ENCODE peak calls at places on chromosomes 6 and 20, in four cellular contexts. T is A549, U is HepG2, K is K562. F is an unnamed sample.

GRCh38 chr6:6317825-6318733 is 2.4 kb downstream of the F13A1 start:
- DNase-seq in T (no peak), U (no peak), K (no peak), F (no peak)

GRCh38 chr6:130603391-130603790 is 223.8 kb upstream of the SMLR1 start:
- DNase-seq in T (no peak), U (no peak), K (no peak), F (no peak)

GRCh38 chr6:74780831-74781230 is 425.0 kb downstream of the COL12A1 start:
- DNase-seq in T (no peak), U (no peak), K (no peak), F (peak)

GRCh38 chr6:139296927-139297326 is 5.1 kb upstream of the TXLNB start:
- DNase-seq in T (no peak), U (no peak), K (no peak), F (peak)

GRCh38 chr6:11732036-11732545 is 46.5 kb downstream of the ADTRP start:
- DNase-seq in T (no peak), U (no peak), K (no peak), F (peak)

GRCh38 chr20:49570828-49571552 is 3.1 kb upstream of the PTGIS start:
- DNase-seq in T (no peak), U (no peak), K (no peak), F (peak)

GRCh38 chr6:49787176-49787575 is at the start of gene PGK2:
- DNase-seq in T (peak), U (no peak), K (peak), F (no peak)

GRCh38 chr6:8859501-8859900 is 424.2 kb upstream of the SLC35B3 start:
- DNase-seq in T (no peak), U (no peak), K (no peak), F (no peak)

GRCh38 chr6:144338951-144339681 is 54.0 kb downstream of the UTRN start:
- DNase-seq in T (no peak), U (no peak), K (no peak), F (no peak)

GRCh38 chr6:167514524-167514923 is 189.6 kb downstream of the TTLL2 start:
- DNase-seq in T (no peak), U (no peak), K (no peak), F (no peak)

GRCh38 chr6:25366785-25367657 is 87.8 kb downstream of the CARMIL1 start:
- DNase-seq in T (no peak), U (no peak), K (no peak), F (no peak)

GRCh38 chr6:111759836-111760785 is 113.1 kb downstream of the FYN start:
- DNase-seq in T (no peak), U (no peak), K (no peak), F (peak)

GRCh38 chr20:54062812-54063280 is 7.5 kb downstream of the BCAS1 start:
- DNase-seq in T (peak), U (peak), K (peak), F (peak)

GRCh38 chr6:55886185-55886836 is 10.9 kb upstream of the BMP5 start:
- DNase-seq in T (no peak), U (peak), K (no peak), F (peak)
- TF ChIP-seq MAZ in T (no peak), U (no peak), K (no peak), F (no peak)

DNA sequence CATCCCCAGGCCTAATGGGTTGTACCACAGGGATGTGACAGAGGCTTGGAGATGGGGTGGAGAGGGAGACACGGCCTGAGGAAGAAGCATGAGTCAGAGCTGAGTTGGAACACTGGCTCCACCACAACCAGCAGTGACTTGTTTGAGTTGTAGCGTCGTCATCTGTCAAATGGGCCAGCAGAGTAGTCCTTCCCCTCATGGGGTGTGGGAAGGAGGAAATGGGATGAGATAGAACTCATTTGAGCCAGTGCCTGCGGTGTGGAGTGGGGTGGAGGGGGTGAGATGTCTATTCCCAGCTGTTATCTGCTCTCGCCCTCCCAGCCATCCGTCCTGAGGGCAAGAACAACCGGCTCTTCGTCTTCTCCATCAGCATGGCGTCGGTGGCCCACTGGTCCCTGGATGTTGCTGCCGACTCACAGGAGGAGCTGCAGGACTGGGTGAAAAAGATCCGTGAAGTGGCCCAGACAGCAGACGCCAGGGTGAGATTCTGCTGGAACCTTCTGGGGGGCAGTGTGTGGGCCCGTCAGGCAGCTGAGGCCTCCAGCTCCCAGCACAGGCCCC is 32.5 kb downstream of the PLCG1 start:
- DNase-seq in T (no peak), U (no peak), K (no peak), F (peak)
- TF ChIP-seq MAZ in T (no peak), U (no peak), K (no peak), F (no peak)

GRCh38 chr6:136251394-136251793 is 1.3 kb upstream of the MTFR2 start:
- DNase-seq in T (no peak), U (no peak), K (peak), F (no peak)

GRCh38 chr6:136250686-136251008 is 536 bp upstream of the MTFR2 start:
- DNase-seq in T (no peak), U (no peak), K (no peak), F (no peak)

GRCh38 chr6:136254851-136255466 is 4.8 kb upstream of the MTFR2 start:
- DNase-seq in T (no peak), U (no peak), K (no peak), F (no peak)

GRCh38 chr6:136252441-136252840 is 2.3 kb upstream of the MTFR2 start:
- DNase-seq in T (no peak), U (no peak), K (no peak), F (no peak)

DNA sequence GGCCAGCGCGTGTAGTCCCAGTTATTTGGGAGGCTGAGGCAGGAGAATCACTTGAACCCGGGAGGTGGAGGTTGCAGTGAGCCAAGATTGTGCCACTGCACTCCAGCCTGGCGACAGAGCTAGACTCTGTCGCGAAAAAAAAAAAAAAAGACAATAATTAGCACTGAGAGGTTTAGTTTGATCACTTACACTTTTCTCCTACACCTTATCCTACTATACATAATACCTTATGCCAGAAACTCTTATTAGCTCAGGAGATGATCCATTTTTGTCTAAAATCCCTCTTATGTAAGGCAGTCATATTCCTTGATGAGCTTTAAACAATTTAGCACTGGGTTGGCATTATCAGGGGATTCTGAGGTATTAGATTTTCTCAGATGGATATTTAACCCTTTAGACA is 3.6 kb upstream of the MTFR2 start:
- DNase-seq in T (no peak), U (no peak), K (no peak), F (no peak)
- TF ChIP-seq MAZ in T (no peak), U (no peak), K (no peak), F (no peak)

GRCh38 chr6:57313711-57314471 is 3.5 kb upstream of the PRIM2 start:
- DNase-seq in T (peak), U (no peak), K (peak), F (peak)
- TF ChIP-seq MAZ in T (no peak), U (no peak), K (no peak), F (no peak)

DNA sequence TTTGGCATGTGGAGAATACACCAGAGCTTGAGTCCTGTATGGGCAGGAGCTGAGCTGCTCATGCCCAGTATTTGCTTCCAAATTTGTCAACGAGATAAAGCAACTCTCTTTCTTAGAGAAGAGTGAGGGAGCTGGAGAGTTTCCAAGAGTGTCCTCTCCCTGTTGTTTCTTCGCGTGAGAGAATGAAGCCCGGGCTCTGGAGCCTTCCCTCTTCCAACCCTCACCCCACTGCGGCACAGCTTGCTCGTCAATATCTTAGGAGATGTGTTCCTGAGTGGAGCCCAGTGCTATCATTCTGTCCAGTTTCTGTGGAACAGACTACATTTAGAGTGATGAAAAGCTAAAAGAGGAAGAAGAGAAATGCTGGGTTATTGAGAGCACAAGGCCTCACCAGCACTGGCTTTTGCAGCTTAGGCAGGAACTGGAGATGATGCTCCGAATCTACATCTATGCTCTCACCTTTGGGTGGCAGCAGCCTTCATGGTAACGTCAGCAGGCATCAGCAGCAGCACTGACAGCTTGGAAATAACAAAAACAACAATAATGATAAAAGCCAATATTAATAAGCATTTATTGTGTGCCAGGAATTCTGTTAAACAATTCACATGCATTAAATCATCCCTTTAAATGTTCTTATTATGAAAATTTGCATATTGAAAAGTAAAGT is 66.5 kb upstream of the TFB1M start:
- DNase-seq in T (no peak), U (peak), K (no peak), F (no peak)
- TF ChIP-seq MAZ in T (no peak), U (no peak), K (no peak), F (no peak)

GRCh38 chr6:106141441-106142237 is 55.5 kb downstream of the PRDM1 start:
- DNase-seq in T (no peak), U (no peak), K (peak), F (no peak)
- TF ChIP-seq MAZ in T (no peak), U (no peak), K (no peak), F (no peak)

GRCh38 chr6:42694586-42694985 is 27.8 kb downstream of the PRPH2 start:
- DNase-seq in T (no peak), U (no peak), K (no peak), F (peak)
- TF ChIP-seq MAZ in T (no peak), U (no peak), K (no peak), F (no peak)

GRCh38 chr6:158457616-158458278 is 102.1 kb upstream of the TMEM181 start:
- DNase-seq in T (no peak), U (no peak), K (no peak), F (peak)

GRCh38 chr6:158464483-158464882 is 95.4 kb upstream of the TMEM181 start:
- DNase-seq in T (no peak), U (no peak), K (no peak), F (no peak)

GRCh38 chr6:158461954-158462353 is 97.9 kb upstream of the TMEM181 start:
- DNase-seq in T (no peak), U (no peak), K (no peak), F (peak)

GRCh38 chr6:158459726-158460125 is 100.2 kb upstream of the TMEM181 start:
- DNase-seq in T (no peak), U (no peak), K (no peak), F (no peak)

GRCh38 chr6:158460602-158461092 is 99.2 kb upstream of the TMEM181 start:
- DNase-seq in T (no peak), U (no peak), K (no peak), F (peak)
- TF ChIP-seq MAZ in T (no peak), U (no peak), K (no peak), F (no peak)